ENCODE peak calls at places on chromosomes 1 and 21, in six cellular contexts. C is SK-N-SH, X is K562, B is H1, U is HepG2, A is GM12878. P is an unnamed sample.

GRCh38 chr1:116755681-116756080 is 1.5 kb downstream of the CD2 start:
- DNase-seq in A (no peak), X (no peak), U (no peak), C (no peak), B (no peak), P (no peak)

GRCh38 chr1:58620926-58621325 is 43.9 kb upstream of the TACSTD2 start:
- DNase-seq in X (peak; percentile 11), A (no peak), C (no peak), B (no peak), U (no peak), P (no peak)

GRCh38 chr1:67711150-67711849 is 26.3 kb downstream of the GADD45A start:
- DNase-seq in C (no peak), B (no peak), X (peak; percentile 81), A (no peak), U (no peak), P (no peak)

GRCh38 chr1:197021716-197022115 is 44.4 kb downstream of the CFHR5 start:
- DNase-seq in U (no peak), C (no peak), A (no peak), X (no peak), B (no peak), P (no peak)

GRCh38 chr1:155970531-155971167 is 7.7 kb downstream of the ARHGEF2 start:
- DNase-seq in X (peak; percentile 85), A (no peak), B (no peak), C (no peak), U (no peak), P (peak; percentile 81)

GRCh38 chr1:88462481-88463261 is 221.4 kb upstream of the PKN2 start:
- DNase-seq in X (no peak), C (peak; percentile 60), A (no peak), U (no peak), B (no peak), P (no peak)

GRCh38 chr1:236066054-236066453 is 1.2 kb upstream of the NID1 start:
- DNase-seq in B (no peak), U (no peak), X (no peak), A (no peak), C (no peak), P (no peak)

GRCh38 chr21:43703068-43703880 is 15.7 kb upstream of the PDXK start:
- DNase-seq in A (no peak), X (peak; percentile 73), U (peak; percentile 57), C (peak; percentile 48), B (no peak), P (peak; percentile 72)

GRCh38 chr1:43238104-43238503 is 31.7 kb upstream of the TMEM125 start:
- DNase-seq in C (peak; percentile 51), X (peak; percentile 79), B (peak; percentile 36), U (peak; percentile 81), A (no peak), P (no peak)

GRCh38 chr21:32256873-32257620 is 21.8 kb downstream of the MIS18A start:
- DNase-seq in U (no peak), X (no peak), C (peak; percentile 85), B (no peak), A (no peak), P (no peak)

GRCh38 chr1:179197690-179198297 is 31.7 kb downstream of the ABL2 start:
- DNase-seq in B (no peak), U (no peak), A (no peak), C (no peak), X (no peak), P (no peak)

GRCh38 chr1:93328809-93329477 is 16.8 kb upstream of the DR1 start:
- DNase-seq in X (no peak), B (no peak), A (no peak), C (peak; percentile 23), U (no peak), P (no peak)

GRCh38 chr1:248165186-248165585 is 9.4 kb upstream of the OR2M2 start:
- DNase-seq in U (no peak), A (no peak), X (no peak), B (no peak), C (no peak), P (no peak)

GRCh38 chr1:35851175-35851869 is 31.7 kb upstream of the AGO1 start:
- DNase-seq in C (no peak), B (no peak), U (no peak), X (no peak), A (no peak), P (no peak)

GRCh38 chr1:236064674-236065508 is at the start of gene NID1:
- DNase-seq in B (peak; percentile 39), U (peak; percentile 73), X (no peak), A (no peak), C (peak; percentile 88), P (peak; percentile 11)

GRCh38 chr1:62212411-62212810 is 17.8 kb downstream of the L1TD1 start:
- DNase-seq in U (no peak), A (no peak), B (no peak), X (no peak), C (no peak), P (no peak)

GRCh38 chr1:183480971-183481431 is 8.7 kb downstream of the SMG7 start:
- DNase-seq in A (peak; percentile 33), C (no peak), B (no peak), U (no peak), X (no peak), P (no peak)

GRCh38 chr21:35011681-35012080 is 37.4 kb downstream of the RUNX1 start:
- DNase-seq in U (no peak), B (no peak), A (no peak), X (no peak), C (no peak), P (no peak)

GRCh38 chr1:23798662-23799142 is 1.9 kb downstream of the GALE start:
- DNase-seq in X (peak; percentile 61), A (no peak), B (no peak), C (peak; percentile 45), U (no peak), P (no peak)

GRCh38 chr21:43352568-43353281 is 74.2 kb downstream of the SIK1 start:
- DNase-seq in C (peak; percentile 64), U (no peak), B (no peak), X (peak; percentile 54), A (peak; percentile 100), P (no peak)

GRCh38 chr1:12078938-12079861 is 16.1 kb downstream of the TNFRSF8 start:
- DNase-seq in U (peak; percentile 47), B (no peak), X (peak; percentile 81), A (peak; percentile 82), C (peak; percentile 74), P (no peak)

GRCh38 chr1:160672118-160672517 is 25.3 kb upstream of the SLAMF1 start:
- DNase-seq in B (no peak), X (no peak), C (no peak), U (no peak), A (no peak), P (no peak)

GRCh38 chr1:100982783-100983182 is 42.8 kb downstream of the DPH5 start:
- DNase-seq in B (no peak), U (no peak), A (no peak), C (no peak), X (no peak), P (no peak)

GRCh38 chr1:207007352-207008033 is 25.1 kb downstream of the C1orf116 start:
- DNase-seq in X (no peak), U (peak; percentile 94), B (no peak), C (no peak), A (no peak), P (no peak)

GRCh38 chr1:6646499-6647148 is 22.0 kb downstream of the THAP3 start:
- DNase-seq in B (no peak), U (peak; percentile 30), X (peak; percentile 56), C (peak; percentile 66), A (no peak), P (no peak)

GRCh38 chr1:83499998-83500397 is 498.9 kb downstream of the TTLL7 start:
- DNase-seq in X (no peak), B (no peak), C (no peak), A (peak; percentile 59), U (no peak), P (no peak)

GRCh38 chr1:19877821-19878636 is 4.2 kb upstream of the OTUD3 start:
- DNase-seq in U (no peak), B (no peak), X (peak; percentile 86), C (no peak), A (no peak), P (no peak)

GRCh38 chr1:110390692-110391232 is at the start of gene SLC16A4:
- DNase-seq in A (no peak), X (no peak), C (peak; percentile 39), U (peak; percentile 76), B (no peak), P (no peak)
- TF ChIP-seq POLR2AphosphoS5 in A (no peak), X (no peak), C (no peak), U (no peak), B (no peak), P (no peak)

DNA sequence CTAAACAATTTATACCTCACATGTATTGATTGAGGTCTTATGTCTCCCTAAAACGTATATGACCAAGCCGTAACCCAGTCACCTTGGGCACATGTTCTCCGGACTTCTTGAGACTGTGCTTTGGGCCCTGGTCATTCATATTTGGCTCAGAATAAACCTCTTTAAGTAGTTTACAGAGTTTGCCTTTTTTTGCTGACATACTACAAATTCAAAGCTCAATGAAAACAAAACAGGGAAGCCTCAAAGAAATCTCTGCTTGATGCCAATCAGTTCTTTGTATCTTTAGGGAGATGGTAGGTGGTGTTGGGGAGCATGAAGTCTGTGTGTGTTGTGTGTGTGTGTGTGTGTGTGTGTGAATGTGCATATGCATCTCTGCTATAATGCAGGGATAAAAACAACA is 247.0 kb downstream of the KCNJ6 start:
- DNase-seq in U (no peak), B (no peak), A (no peak), C (no peak), X (no peak), P (no peak)
- TF ChIP-seq GABPA in U (no peak), B (no peak), A (no peak), C (no peak), X (no peak), P (no peak)

DNA sequence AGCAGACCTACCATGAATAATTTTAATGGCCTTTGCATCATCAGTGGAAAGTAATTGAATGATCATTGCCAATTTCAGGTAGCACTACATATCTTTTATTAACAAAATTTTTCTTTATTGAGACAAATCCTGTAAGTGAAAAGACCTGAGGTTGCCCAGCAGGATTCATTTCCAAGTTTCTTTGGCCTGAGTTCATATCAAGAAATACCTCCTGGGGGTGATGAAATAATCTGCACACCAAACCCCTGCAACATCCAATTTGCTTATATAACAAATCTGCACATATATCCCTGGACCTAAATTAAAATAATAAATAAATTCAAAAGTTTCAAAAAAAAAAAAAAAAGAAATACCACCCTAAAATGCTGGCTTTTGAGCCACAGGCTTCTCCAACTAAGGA is 27.3 kb upstream of the ZNF281 start:
- DNase-seq in C (no peak), B (no peak), U (no peak), X (no peak), A (no peak), P (no peak)
- TF ChIP-seq POLR2AphosphoS5 in C (no peak), B (no peak), U (no peak), X (no peak), A (no peak), P (no peak)

GRCh38 chr1:55170426-55170825 is 44.7 kb downstream of the USP24 start:
- DNase-seq in C (no peak), B (no peak), U (no peak), A (no peak), X (no peak), P (no peak)

GRCh38 chr1:55169126-55169525 is 46.0 kb downstream of the USP24 start:
- DNase-seq in U (no peak), C (no peak), A (no peak), X (no peak), B (no peak), P (no peak)

GRCh38 chr1:55167224-55167623 is 47.9 kb downstream of the USP24 start:
- DNase-seq in U (no peak), C (no peak), X (no peak), B (no peak), A (no peak), P (no peak)

GRCh38 chr1:55164906-55165305 is 50.3 kb downstream of the USP24 start:
- DNase-seq in B (no peak), U (no peak), C (no peak), A (no peak), X (no peak), P (no peak)

GRCh38 chr1:55168353-55168752 is 46.8 kb downstream of the USP24 start:
- DNase-seq in U (no peak), A (no peak), C (no peak), B (no peak), X (no peak), P (no peak)
- TF ChIP-seq GABPA in U (no peak), A (no peak), C (no peak), B (no peak), X (no peak), P (no peak)

P was measured in HL-60.